ENCODE peak calls at places on chromosomes 1 and 21, in six cellular contexts. H, U, P, E, X and D are unnamed samples.

GRCh38 chr1:19616489-19616888 is 27.6 kb upstream of the NBL1 start:
- DNase-seq in H (no peak), U (no peak), P (no peak), E (no peak), X (peak; percentile 73), D (no peak)

GRCh38 chr1:42922687-42923366 is 35.8 kb downstream of the SLC2A1 start:
- DNase-seq in H (peak; percentile 74), U (peak; percentile 88), P (no peak), E (no peak), X (peak; percentile 61), D (peak; percentile 88)

GRCh38 chr21:45012661-45013270 is 61.6 kb upstream of the ADARB1 start:
- DNase-seq in H (no peak), U (peak; percentile 90), P (peak; percentile 13), E (peak; percentile 27), X (no peak), D (no peak)

GRCh38 chr1:203906932-203907331 is 45.5 kb downstream of the SNRPE start:
- DNase-seq in H (no peak), U (no peak), P (no peak), E (no peak), X (peak; percentile 93), D (peak; percentile 45)

GRCh38 chr1:48177257-48177656 is 45.3 kb upstream of the SLC5A9 start:
- DNase-seq in H (no peak), U (no peak), P (no peak), E (no peak), X (peak; percentile 38), D (no peak)

GRCh38 chr1:78408192-78408591 is 82.6 kb upstream of the PTGFR start:
- DNase-seq in H (no peak), U (no peak), P (no peak), E (no peak), X (no peak), D (no peak)

GRCh38 chr1:91891969-91892368 is 6.0 kb upstream of the TGFBR3 start:
- DNase-seq in H (no peak), U (peak; percentile 41), P (no peak), E (no peak), X (no peak), D (peak; percentile 48)

GRCh38 chr1:186772228-186772627 is 56.5 kb upstream of the PLA2G4A start:
- DNase-seq in H (no peak), U (no peak), P (no peak), E (no peak), X (no peak), D (no peak)

GRCh38 chr21:16194851-16195251 is 465.1 kb downstream of the USP25 start:
- DNase-seq in H (no peak), U (no peak), P (no peak), E (no peak), X (peak; percentile 53), D (no peak)

GRCh38 chr1:50423670-50424000 is 392 bp upstream of the DMRTA2 start:
- DNase-seq in H (no peak), U (peak; percentile 75), P (no peak), E (no peak), X (no peak), D (peak; percentile 63)

GRCh38 chr21:20998456-20998789 is 214 bp downstream of the NCAM2 start:
- DNase-seq in H (no peak), U (no peak), P (no peak), E (no peak), X (no peak), D (no peak)

GRCh38 chr1:218660678-218661053 is 315.5 kb downstream of the TGFB2 start:
- DNase-seq in H (no peak), U (no peak), P (no peak), E (no peak), X (peak; percentile 76), D (peak; percentile 64)

GRCh38 chr1:60699304-60699703 is 383.1 kb upstream of the NFIA start:
- DNase-seq in H (no peak), U (no peak), P (no peak), E (no peak), X (no peak), D (peak; percentile 23)

GRCh38 chr1:48596036-48596435 is 124.0 kb upstream of the SPATA6 start:
- DNase-seq in H (no peak), U (peak; percentile 33), P (no peak), E (no peak), X (no peak), D (peak; percentile 77)

GRCh38 chr21:33844104-33844889 is 71.3 kb downstream of the ATP5PO start:
- DNase-seq in H (no peak), U (no peak), P (peak; percentile 66), E (no peak), X (no peak), D (no peak)

GRCh38 chr1:194862129-194862528 is 1675.7 kb upstream of the B3GALT2 start:
- DNase-seq in H (no peak), U (no peak), P (no peak), E (no peak), X (no peak), D (no peak)

GRCh38 chr1:40929145-40929544 is 50.4 kb upstream of the CTPS1 start:
- DNase-seq in H (no peak), U (no peak), P (no peak), E (no peak), X (peak; percentile 38), D (no peak)

GRCh38 chr21:41955516-41955915 is 1.7 kb upstream of the C2CD2 start:
- DNase-seq in H (no peak), U (no peak), P (no peak), E (no peak), X (no peak), D (no peak)

GRCh38 chr1:247210386-247211117 is 38.7 kb upstream of the ZNF124 start:
- DNase-seq in H (peak; percentile 98), U (peak; percentile 98), P (peak; percentile 96), E (peak; percentile 98), X (peak; percentile 87), D (peak; percentile 98)

GRCh38 chr1:156113263-156114004 is 1.1 kb upstream of the LMNA start:
- DNase-seq in H (no peak), U (no peak), P (no peak), E (no peak), X (no peak), D (no peak)

GRCh38 chr1:183739640-183740385 is 65.1 kb upstream of the RGL1 start:
- DNase-seq in H (no peak), U (no peak), P (no peak), E (no peak), X (peak; percentile 52), D (no peak)

GRCh38 chr1:8214501-8215173 is 103.3 kb upstream of the SLC45A1 start:
- DNase-seq in H (no peak), U (peak; percentile 49), P (no peak), E (no peak), X (peak; percentile 72), D (no peak)

GRCh38 chr1:75423616-75424015 is 187.3 kb downstream of the SLC44A5 start:
- DNase-seq in H (no peak), U (no peak), P (no peak), E (no peak), X (no peak), D (peak; percentile 16)

GRCh38 chr1:93666613-93667384 is 14.8 kb downstream of the BCAR3 start:
- DNase-seq in H (no peak), U (peak; percentile 67), P (no peak), E (no peak), X (peak; percentile 56), D (peak; percentile 47)

GRCh38 chr1:92749024-92749634 is 35.8 kb downstream of the EVI5 start:
- DNase-seq in H (peak; percentile 49), U (peak; percentile 44), P (no peak), E (no peak), X (peak; percentile 83), D (peak; percentile 81)

GRCh38 chr1:43455205-43455889 is 1.6 kb upstream of the HYI start:
- DNase-seq in H (no peak), U (no peak), P (no peak), E (no peak), X (no peak), D (no peak)

GRCh38 chr1:42913426-42914091 is 45.1 kb downstream of the SLC2A1 start:
- DNase-seq in H (peak; percentile 72), U (peak; percentile 77), P (no peak), E (no peak), X (peak; percentile 88), D (peak; percentile 90)

GRCh38 chr1:156804572-156805243 is 11.9 kb downstream of the SH2D2A start:
- DNase-seq in H (no peak), U (no peak), P (no peak), E (no peak), X (no peak), D (peak; percentile 78)

GRCh38 chr1:46133181-46133658 is 791 bp upstream of the PIK3R3 start:
- DNase-seq in H (no peak), U (no peak), P (no peak), E (peak; percentile 71), X (no peak), D (no peak)

GRCh38 chr1:161721738-161722343 is 497 bp downstream of the FCRLB start:
- DNase-seq in H (no peak), U (no peak), P (no peak), E (no peak), X (peak; percentile 52), D (no peak)

GRCh38 chr21:38879912-38880577 is 74.3 kb downstream of the ETS2 start:
- DNase-seq in H (no peak), U (no peak), P (no peak), E (no peak), X (no peak), D (no peak)

GRCh38 chr1:3696689-3697088 is 44.4 kb downstream of the TP73 start:
- DNase-seq in H (no peak), U (no peak), P (no peak), E (no peak), X (no peak), D (no peak)

GRCh38 chr1:217585577-217585976 is 45.3 kb downstream of the GPATCH2 start:
- DNase-seq in H (no peak), U (no peak), P (no peak), E (no peak), X (no peak), D (no peak)
- H3K4me1 ChIP-seq in H (peaks cover 14% of the 10 kb centered on the region), U (no peaks in the 10 kb centered on the region), P (no peaks in the 10 kb centered on the region), E (no peaks in the 10 kb centered on the region), X (no peaks in the 10 kb centered on the region), D (no peaks in the 10 kb centered on the region)

GRCh38 chr1:39152923-39153322 is 51.6 kb upstream of the MACF1 start:
- DNase-seq in H (no peak), U (no peak), P (no peak), E (no peak), X (no peak), D (no peak)
- H3K4me1 ChIP-seq in H (no peaks in the 10 kb centered on the region), U (peaks cover 36% of the 10 kb centered on the region), P (peaks cover 9% of the 10 kb centered on the region), E (peaks cover 54% of the 10 kb centered on the region), X (peaks cover 36% of the 10 kb centered on the region), D (peaks cover 40% of the 10 kb centered on the region)

DNA sequence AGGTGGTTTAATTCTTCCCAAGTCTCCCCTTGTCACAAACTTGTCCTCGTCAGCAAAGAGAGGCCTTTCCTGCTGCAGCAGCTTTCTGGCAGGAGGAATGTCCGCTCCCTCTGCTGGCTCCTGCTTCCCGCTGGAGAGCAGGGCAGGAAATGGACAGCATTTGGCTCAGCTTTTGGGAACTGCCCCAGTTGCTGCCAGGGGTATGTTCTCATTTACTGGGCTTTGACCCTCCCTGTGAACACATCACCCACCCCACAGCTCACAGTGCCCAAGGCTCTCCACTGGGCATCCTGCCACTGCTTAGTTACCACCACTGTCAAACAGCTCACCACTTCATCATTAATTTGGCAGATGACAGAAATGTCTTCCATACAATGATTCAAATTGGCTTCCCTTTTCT is 75.4 kb downstream of the MRPL37 start:
- DNase-seq in H (no peak), U (no peak), P (peak; percentile 82), E (peak; percentile 77), X (peak; percentile 77), D (no peak)
- H3K4me1 ChIP-seq in H (peaks cover 16% of the 10 kb centered on the region), U (peaks cover 3% of the 10 kb centered on the region), P (peaks cover 50% of the 10 kb centered on the region), E (peaks cover 85% of the 10 kb centered on the region), X (peaks cover 48% of the 10 kb centered on the region), D (peaks cover 22% of the 10 kb centered on the region)

GRCh38 chr1:115112496-115113375 is 23.4 kb upstream of the TSPAN2 start:
- DNase-seq in H (peak; percentile 55), U (peak; percentile 73), P (peak; percentile 52), E (no peak), X (no peak), D (peak; percentile 40)
- H3K4me1 ChIP-seq in H (peaks cover 11% of the 10 kb centered on the region), U (no peaks in the 10 kb centered on the region), P (no peaks in the 10 kb centered on the region), E (no peaks in the 10 kb centered on the region), X (no peaks in the 10 kb centered on the region), D (no peaks in the 10 kb centered on the region)